ENCODE peak calls at places on chromosome 13, in ten cellular contexts. H is ascending aorta, E is colonic mucosa, W is left ventricle myocardium inferior, O is esophagus muscularis mucosa, N is breast epithelium, K is heart left ventricle, U is tibial nerve, T is heart right ventricle, Y is H9. L is an unnamed sample. For H3K4me1, the result is how much of the 10 kb centered on the place peaks cover.

GRCh38 chr13:42548731-42549554 is 25.0 kb upstream of the TNFSF11 start:
- DNase-seq in H (peak), Y (no peak), T (peak), E (no peak), N (no peak), O (peak), U (no peak), K (no peak), W (no peak), L (no peak)

GRCh38 chr13:73740681-73741080 is 393.5 kb downstream of the KLF12 start:
- DNase-seq in E (no peak), T (peak), Y (no peak), H (no peak), W (no peak), O (no peak), K (peak), U (no peak), N (no peak), L (no peak)

GRCh38 chr13:76293346-76293745 is 592.9 kb downstream of the KCTD12 start:
- DNase-seq in O (no peak), N (no peak), W (no peak), H (no peak), T (no peak), E (no peak), U (no peak), Y (no peak), K (no peak), L (no peak)

GRCh38 chr13:43785681-43786471 is 896 bp downstream of the ENOX1 start:
- DNase-seq in O (peak), H (peak), Y (peak), W (peak), T (peak), K (peak), E (peak), N (peak), U (peak), L (no peak)

GRCh38 chr13:61180245-61180644 is 235.4 kb downstream of the PCDH20 start:
- DNase-seq in U (no peak), K (no peak), T (no peak), Y (no peak), N (no peak), O (no peak), E (no peak), H (no peak), W (no peak), L (no peak)

GRCh38 chr13:59533561-59534337 is 630.0 kb downstream of the DIAPH3 start:
- DNase-seq in H (no peak), Y (no peak), W (no peak), O (no peak), E (no peak), N (no peak), U (no peak), T (no peak), K (no peak), L (no peak)

GRCh38 chr13:94749162-94749561 is 36.8 kb upstream of the SOX21 start:
- DNase-seq in N (no peak), E (no peak), U (no peak), O (no peak), K (no peak), H (no peak), T (no peak), Y (no peak), W (no peak), L (no peak)

GRCh38 chr13:58721273-58721672 is 1089.7 kb downstream of the PCDH17 start:
- DNase-seq in U (no peak), K (no peak), O (no peak), N (no peak), E (no peak), H (no peak), W (no peak), T (no peak), Y (no peak), L (no peak)

GRCh38 chr13:19668778-19669177 is 35.3 kb downstream of the MPHOSPH8 start:
- DNase-seq in O (no peak), U (no peak), H (no peak), W (no peak), T (no peak), N (no peak), K (no peak), E (no peak), Y (no peak), L (no peak)

GRCh38 chr13:58620171-58620570 is 988.6 kb downstream of the PCDH17 start:
- DNase-seq in Y (no peak), N (no peak), K (no peak), T (no peak), O (no peak), H (no peak), W (no peak), E (no peak), U (no peak), L (no peak)

GRCh38 chr13:50810998-50811397 is 32.5 kb downstream of the DLEU7 start:
- DNase-seq in U (no peak), H (no peak), E (no peak), T (no peak), K (no peak), W (no peak), Y (no peak), O (no peak), N (no peak), L (no peak)

GRCh38 chr13:40563350-40564125 is 102.9 kb downstream of the FOXO1 start:
- DNase-seq in H (no peak), T (no peak), U (no peak), K (no peak), O (no peak), W (no peak), Y (no peak), E (no peak), N (no peak), L (no peak)
- H3K4me1 ChIP-seq in H (under half), T (half or more), U (under half), K (half or more), O (half or more), W (half or more), Y (under half), E (under half), N (under half), L (under half)

DNA sequence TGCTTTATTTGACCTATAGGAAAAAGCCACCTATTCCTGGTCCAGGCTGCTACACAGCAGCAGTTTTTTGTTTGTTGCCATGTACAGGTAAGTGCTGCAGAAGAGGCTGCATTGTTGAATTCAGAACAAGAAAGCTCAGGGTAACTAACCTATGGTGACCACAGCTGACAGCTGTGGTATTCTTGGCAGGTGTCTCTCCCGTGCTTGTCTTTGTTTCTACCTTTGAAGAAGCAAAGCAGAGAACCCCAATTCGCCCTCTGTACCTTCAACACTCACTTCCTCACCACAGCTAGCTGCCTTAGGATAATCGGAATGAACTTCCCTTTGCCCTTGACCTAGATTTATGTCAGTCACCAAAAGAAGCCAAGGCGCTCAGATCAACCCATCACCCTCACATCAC is 1703.3 kb upstream of the SLC10A2 start:
- DNase-seq in N (no peak), H (no peak), O (no peak), T (no peak), W (no peak), E (no peak), U (no peak), K (no peak), Y (no peak), L (no peak)
- H3K4me1 ChIP-seq in N (under half), H (under half), O (under half), T (under half), W (under half), E (under half), U (under half), K (under half), Y (under half), L (under half)

GRCh38 chr13:114027826-114028225 is 54.0 kb upstream of the C13orf46 start:
- DNase-seq in O (no peak), E (no peak), K (no peak), W (no peak), N (no peak), T (no peak), U (no peak), H (no peak), Y (no peak), L (no peak)
- H3K4me1 ChIP-seq in O (under half), E (under half), K (under half), W (under half), N (under half), T (under half), U (under half), H (under half), Y (under half), L (under half)

GRCh38 chr13:98450495-98451167 is 126.3 kb downstream of the STK24 start:
- DNase-seq in E (no peak), T (peak), O (no peak), H (no peak), N (no peak), W (peak), Y (no peak), K (peak), U (no peak), L (no peak)
- H3K4me1 ChIP-seq in E (under half), T (half or more), O (half or more), H (under half), N (under half), W (half or more), Y (under half), K (half or more), U (under half), L (half or more)

GRCh38 chr13:75124415-75124814 is 357.6 kb downstream of the TBC1D4 start:
- DNase-seq in U (no peak), K (no peak), W (no peak), N (no peak), H (no peak), O (no peak), T (no peak), Y (no peak), E (no peak), L (no peak)

GRCh38 chr13:75120071-75120470 is 361.9 kb downstream of the TBC1D4 start:
- DNase-seq in H (no peak), W (no peak), U (no peak), O (no peak), T (no peak), E (no peak), N (no peak), Y (no peak), K (no peak), L (no peak)

GRCh38 chr13:75129331-75129730 is 352.6 kb downstream of the TBC1D4 start:
- DNase-seq in K (no peak), U (no peak), E (no peak), O (no peak), N (no peak), Y (no peak), H (no peak), T (no peak), W (no peak), L (no peak)

GRCh38 chr13:75123428-75123827 is 358.5 kb downstream of the TBC1D4 start:
- DNase-seq in H (no peak), O (no peak), T (no peak), N (no peak), U (no peak), W (no peak), Y (no peak), K (no peak), E (no peak), L (no peak)
- H3K4me1 ChIP-seq in H (under half), O (under half), T (under half), N (under half), U (under half), W (under half), Y (under half), K (under half), E (under half), L (under half)

DNA sequence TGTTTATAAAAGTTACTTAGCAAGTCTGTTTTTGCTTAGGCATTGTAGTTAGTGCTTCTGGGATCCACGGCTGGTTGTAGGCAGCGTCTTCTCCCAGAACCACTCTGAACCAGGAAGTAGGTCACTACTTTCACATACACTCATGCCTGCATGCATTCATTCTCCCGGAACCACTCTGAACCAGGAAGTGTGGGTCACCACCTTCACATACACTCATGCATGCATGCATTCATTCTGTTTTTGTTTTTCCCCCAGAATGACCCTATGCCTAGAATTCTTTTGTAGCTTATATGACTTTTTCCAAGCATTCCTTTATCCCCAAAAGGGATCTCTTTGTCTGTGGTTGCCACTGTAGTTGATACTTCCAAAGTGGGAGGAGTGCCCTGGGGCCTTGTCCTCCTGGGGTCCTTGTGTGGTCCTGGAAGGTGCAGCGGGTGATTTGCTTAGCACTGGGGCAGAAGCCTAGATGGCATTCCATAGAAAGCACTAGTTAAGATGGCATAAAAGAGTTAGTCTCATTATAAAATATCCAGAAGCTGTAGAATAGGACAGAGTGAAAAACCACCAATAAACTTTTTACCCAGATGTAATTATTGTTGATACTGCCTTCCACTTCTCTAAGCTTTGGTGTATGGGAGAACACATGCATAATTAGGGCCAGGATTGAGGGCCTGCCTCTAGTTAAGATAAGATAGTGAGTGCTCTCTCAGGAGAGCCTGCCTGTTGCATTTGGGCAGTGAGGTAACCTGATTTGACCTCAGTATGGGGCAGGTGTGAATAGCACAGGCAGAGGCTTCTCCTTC is 68.6 kb upstream of the TEX29 start:
- DNase-seq in K (no peak), Y (no peak), H (no peak), U (no peak), W (no peak), O (peak), E (no peak), T (no peak), N (no peak), L (no peak)
- H3K4me1 ChIP-seq in K (under half), Y (under half), H (under half), U (under half), W (half or more), O (under half), E (under half), T (under half), N (under half), L (under half)

DNA sequence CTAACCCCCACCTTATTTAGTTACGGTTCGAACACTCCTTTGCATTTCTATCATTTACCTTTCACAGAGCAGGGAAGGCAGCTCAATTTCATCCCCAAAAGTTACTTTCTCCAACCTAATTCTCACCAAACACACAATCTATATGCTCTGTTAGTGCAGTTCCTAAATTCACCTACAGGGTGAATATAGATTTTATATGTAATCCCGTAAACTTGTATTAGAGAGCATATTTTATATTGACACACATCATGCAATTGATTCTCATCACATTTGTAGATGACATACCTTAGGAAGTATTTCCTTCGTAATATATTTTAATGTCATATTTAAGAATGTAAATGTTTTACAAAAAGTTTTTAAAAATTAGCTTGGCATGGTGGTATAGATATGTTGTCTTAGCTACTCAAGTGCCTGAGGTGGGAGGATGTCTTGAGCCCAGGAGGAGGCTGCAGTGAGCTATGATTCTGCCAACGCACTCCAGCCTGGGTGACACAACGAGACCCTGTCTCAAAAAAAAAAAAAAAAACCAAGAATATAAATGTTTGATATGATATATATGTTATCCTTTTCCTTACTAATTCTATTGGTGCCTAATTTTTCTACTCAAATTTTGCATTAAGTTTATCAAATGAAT is 57.3 kb upstream of the TNFRSF19 start:
- DNase-seq in Y (no peak), W (no peak), N (no peak), K (no peak), U (no peak), H (no peak), T (no peak), E (no peak), O (no peak), L (no peak)
- H3K4me1 ChIP-seq in Y (under half), W (half or more), N (under half), K (under half), U (under half), H (under half), T (under half), E (under half), O (under half), L (under half)

GRCh38 chr13:98527526-98527925 is 49.4 kb downstream of the STK24 start:
- DNase-seq in Y (no peak), U (no peak), T (no peak), O (no peak), N (no peak), H (no peak), W (no peak), E (no peak), K (no peak), L (no peak)
- H3K4me1 ChIP-seq in Y (under half), U (under half), T (half or more), O (under half), N (under half), H (under half), W (half or more), E (under half), K (half or more), L (half or more)